ENCODE peak calls at places on chromosome 18, in eight cellular contexts. M, I, E, K, B, Z, H and X are unnamed samples. For H3K36me3, the result is how much of the 10 kb centered on the place peaks cover.

GRCh38 chr18:36284671-36285295 is 12.7 kb upstream of the FHOD3 start:
- DNase-seq in K (peak), E (no peak), B (peak), I (peak), H (no peak), Z (peak), M (no peak), X (no peak)

GRCh38 chr18:27057459-27058302 is 127.4 kb downstream of the CHST9 start:
- DNase-seq in K (no peak), E (no peak), I (peak), M (no peak), H (no peak), B (no peak), Z (no peak), X (no peak)

GRCh38 chr18:10440874-10441273 is 13.6 kb upstream of the APCDD1 start:
- DNase-seq in M (no peak), Z (no peak), B (no peak), H (no peak), I (no peak), K (no peak), E (no peak), X (no peak)

GRCh38 chr18:12394428-12394827 is 13.3 kb upstream of the PRELID3A start:
- DNase-seq in Z (no peak), K (peak), I (no peak), H (peak), E (no peak), M (peak), B (peak), X (peak)

GRCh38 chr18:69998523-69998987 is 50.9 kb upstream of the CD226 start:
- DNase-seq in Z (no peak), B (no peak), K (no peak), E (no peak), H (no peak), I (no peak), M (no peak), X (no peak)

GRCh38 chr18:48862116-48862515 is 88.6 kb downstream of the SMAD7 start:
- DNase-seq in B (no peak), Z (no peak), I (no peak), H (no peak), M (peak), K (no peak), E (no peak), X (no peak)

GRCh38 chr18:3162181-3162580 is 57.6 kb downstream of the MYOM1 start:
- DNase-seq in Z (no peak), H (no peak), M (no peak), B (peak), I (no peak), K (no peak), E (peak), X (no peak)

GRCh38 chr18:12307871-12308385 is at the start of gene TUBB6:
- DNase-seq in Z (no peak), M (peak), K (peak), I (no peak), H (peak), B (peak), E (peak), X (peak)

GRCh38 chr18:25058520-25058919 is 293.4 kb downstream of the ZNF521 start:
- DNase-seq in B (no peak), H (no peak), K (no peak), I (no peak), M (no peak), E (no peak), Z (no peak), X (no peak)

GRCh38 chr18:2482711-2483475 is 88.4 kb downstream of the METTL4 start:
- DNase-seq in Z (no peak), M (no peak), I (no peak), B (no peak), K (no peak), H (no peak), E (no peak), X (no peak)

GRCh38 chr18:32049393-32050161 is 31.0 kb downstream of the RNF125 start:
- DNase-seq in K (no peak), I (no peak), B (peak), Z (no peak), M (peak), E (peak), H (no peak), X (no peak)

GRCh38 chr18:48292787-48293409 is 116.3 kb downstream of the ZBTB7C start:
- DNase-seq in E (no peak), H (peak), B (no peak), M (no peak), I (no peak), Z (no peak), K (no peak), X (no peak)

GRCh38 chr18:58955738-58956137 is 91.1 kb downstream of the ZNF532 start:
- DNase-seq in M (no peak), H (no peak), Z (no peak), I (no peak), B (no peak), E (no peak), K (no peak), X (no peak)

GRCh38 chr18:31497711-31498449 is at the start of gene DSG2:
- DNase-seq in E (peak), H (peak), Z (no peak), I (peak), K (peak), B (peak), M (peak), X (peak)

GRCh38 chr18:48667276-48668254 is 128.7 kb downstream of the CTIF start:
- DNase-seq in H (no peak), E (no peak), I (no peak), M (no peak), B (no peak), K (peak), Z (no peak), X (no peak)

GRCh38 chr18:26457611-26458350 is 90.6 kb downstream of the KCTD1 start:
- DNase-seq in Z (no peak), M (no peak), B (no peak), E (no peak), K (peak), H (peak), I (no peak), X (peak)

GRCh38 chr18:10560457-10561045 is 34.7 kb downstream of the NAPG start:
- DNase-seq in I (peak), E (peak), M (no peak), K (peak), B (peak), Z (peak), H (peak), X (no peak)

GRCh38 chr18:75407468-75408437 is 19.8 kb downstream of the SMIM21 start:
- DNase-seq in I (no peak), M (no peak), B (no peak), Z (no peak), H (no peak), K (no peak), E (no peak), X (peak)

GRCh38 chr18:57352271-57352701 is at the start of gene ST8SIA3:
- DNase-seq in M (no peak), I (no peak), K (no peak), B (no peak), E (no peak), Z (no peak), H (no peak), X (no peak)

GRCh38 chr18:24860978-24861680 is 400.7 kb downstream of the HRH4 start:
- DNase-seq in B (no peak), Z (no peak), E (no peak), H (no peak), I (no peak), K (no peak), M (no peak), X (no peak)

GRCh38 chr18:24536834-24537233 is 76.4 kb downstream of the HRH4 start:
- DNase-seq in K (no peak), Z (no peak), I (no peak), B (no peak), M (no peak), E (no peak), H (no peak), X (no peak)

GRCh38 chr18:47115205-47115604 is 35.1 kb downstream of the HDHD2 start:
- DNase-seq in M (no peak), Z (no peak), I (no peak), E (no peak), B (no peak), H (no peak), K (no peak), X (no peak)

GRCh38 chr18:77114564-77115391 is 17.8 kb downstream of the MBP start:
- DNase-seq in K (no peak), H (peak), M (peak), B (peak), E (peak), I (peak), Z (no peak), X (peak)

GRCh38 chr18:58303363-58303762 is 259.3 kb downstream of the NEDD4L start:
- DNase-seq in M (no peak), I (no peak), Z (no peak), H (no peak), E (no peak), K (no peak), B (no peak), X (no peak)

GRCh38 chr18:55014095-55014494 is 54.8 kb upstream of the CCDC68 start:
- DNase-seq in E (no peak), K (no peak), B (no peak), M (no peak), I (no peak), Z (no peak), H (no peak), X (no peak)

GRCh38 chr18:34764451-34764850 is 54.4 kb downstream of the DTNA start:
- DNase-seq in I (no peak), Z (no peak), K (no peak), M (no peak), E (no peak), B (no peak), H (no peak), X (no peak)

GRCh38 chr18:58290059-58290747 is 246.2 kb downstream of the NEDD4L start:
- DNase-seq in K (no peak), B (no peak), Z (no peak), H (no peak), I (no peak), E (no peak), M (no peak), X (no peak)

GRCh38 chr18:13470555-13471494 is 252.3 kb downstream of the LDLRAD4 start:
- DNase-seq in B (peak), I (no peak), Z (no peak), K (no peak), M (peak), H (no peak), E (no peak), X (no peak)

GRCh38 chr18:50819027-50819726 is 639 bp downstream of the MRO start:
- DNase-seq in B (peak), K (peak), I (peak), M (peak), E (peak), Z (no peak), H (peak), X (peak)

GRCh38 chr18:6219116-6219717 is 195.5 kb downstream of the L3MBTL4 start:
- DNase-seq in K (peak), M (no peak), B (no peak), E (no peak), I (no peak), Z (peak), H (peak), X (no peak)

GRCh38 chr18:54130177-54130576 is 94.3 kb downstream of the MBD2 start:
- DNase-seq in I (no peak), Z (no peak), K (no peak), E (no peak), H (no peak), B (no peak), M (no peak), X (no peak)

GRCh38 chr18:13530215-13530878 is 196.0 kb downstream of the FAM210A start:
- DNase-seq in K (no peak), E (no peak), B (no peak), H (no peak), I (no peak), Z (no peak), M (no peak), X (no peak)

GRCh38 chr18:9796933-9797549 is 88.7 kb upstream of the TXNDC2 start:
- DNase-seq in Z (no peak), K (no peak), B (no peak), I (no peak), E (no peak), M (no peak), H (no peak), X (no peak)

GRCh38 chr18:35705988-35706387 is 124.4 kb downstream of the GALNT1 start:
- DNase-seq in H (no peak), K (no peak), I (no peak), M (no peak), B (no peak), E (no peak), Z (no peak), X (no peak)

GRCh38 chr18:23504720-23505119 is 1.4 kb downstream of the RMC1 start:
- DNase-seq in I (no peak), M (no peak), E (no peak), Z (no peak), B (no peak), H (no peak), K (no peak), X (no peak)

GRCh38 chr18:10216809-10217208 is 237.6 kb upstream of the APCDD1 start:
- DNase-seq in H (no peak), K (no peak), E (no peak), I (no peak), B (no peak), M (no peak), Z (no peak), X (no peak)

GRCh38 chr18:3508576-3509559 is 58.9 kb downstream of the TGIF1 start:
- DNase-seq in M (no peak), Z (no peak), K (no peak), H (no peak), B (no peak), I (no peak), E (peak), X (peak)

GRCh38 chr18:65409266-65409665 is 341.5 kb upstream of the CDH7 start:
- DNase-seq in I (no peak), E (no peak), H (no peak), K (no peak), Z (no peak), M (no peak), B (no peak), X (no peak)

GRCh38 chr18:38032516-38032915 is 466.9 kb upstream of the CELF4 start:
- DNase-seq in Z (no peak), M (no peak), H (no peak), B (no peak), K (no peak), I (no peak), E (no peak), X (no peak)

GRCh38 chr18:38038242-38038641 is 472.6 kb upstream of the CELF4 start:
- DNase-seq in K (no peak), E (no peak), Z (no peak), I (no peak), B (no peak), H (no peak), M (no peak), X (no peak)

GRCh38 chr18:38028941-38029340 is 463.3 kb upstream of the CELF4 start:
- DNase-seq in K (no peak), M (no peak), H (no peak), B (no peak), E (no peak), I (no peak), Z (no peak), X (no peak)

GRCh38 chr18:38033282-38033681 is 467.7 kb upstream of the CELF4 start:
- DNase-seq in B (no peak), E (no peak), I (no peak), Z (no peak), K (no peak), H (no peak), M (no peak), X (no peak)
- TF ChIP-seq POLR2AphosphoS5 in B (no peak), E (no peak), I (no peak), Z (no peak), K (no peak), H (no peak), M (no peak), X (no peak)

GRCh38 chr18:685438-685837 is 27.0 kb downstream of the ENOSF1 start:
- DNase-seq in B (no peak), E (no peak), K (peak), H (no peak), I (no peak), M (no peak), Z (no peak), X (no peak)
- H3K36me3 ChIP-seq in B (under half), E (half or more), K (half or more), H (under half), I (under half), M (under half), Z (under half), X (under half)

GRCh38 chr18:43846302-43846701 is 569.0 kb upstream of the SYT4 start:
- DNase-seq in Z (no peak), B (no peak), K (no peak), E (no peak), H (no peak), I (no peak), M (no peak), X (no peak)

DNA sequence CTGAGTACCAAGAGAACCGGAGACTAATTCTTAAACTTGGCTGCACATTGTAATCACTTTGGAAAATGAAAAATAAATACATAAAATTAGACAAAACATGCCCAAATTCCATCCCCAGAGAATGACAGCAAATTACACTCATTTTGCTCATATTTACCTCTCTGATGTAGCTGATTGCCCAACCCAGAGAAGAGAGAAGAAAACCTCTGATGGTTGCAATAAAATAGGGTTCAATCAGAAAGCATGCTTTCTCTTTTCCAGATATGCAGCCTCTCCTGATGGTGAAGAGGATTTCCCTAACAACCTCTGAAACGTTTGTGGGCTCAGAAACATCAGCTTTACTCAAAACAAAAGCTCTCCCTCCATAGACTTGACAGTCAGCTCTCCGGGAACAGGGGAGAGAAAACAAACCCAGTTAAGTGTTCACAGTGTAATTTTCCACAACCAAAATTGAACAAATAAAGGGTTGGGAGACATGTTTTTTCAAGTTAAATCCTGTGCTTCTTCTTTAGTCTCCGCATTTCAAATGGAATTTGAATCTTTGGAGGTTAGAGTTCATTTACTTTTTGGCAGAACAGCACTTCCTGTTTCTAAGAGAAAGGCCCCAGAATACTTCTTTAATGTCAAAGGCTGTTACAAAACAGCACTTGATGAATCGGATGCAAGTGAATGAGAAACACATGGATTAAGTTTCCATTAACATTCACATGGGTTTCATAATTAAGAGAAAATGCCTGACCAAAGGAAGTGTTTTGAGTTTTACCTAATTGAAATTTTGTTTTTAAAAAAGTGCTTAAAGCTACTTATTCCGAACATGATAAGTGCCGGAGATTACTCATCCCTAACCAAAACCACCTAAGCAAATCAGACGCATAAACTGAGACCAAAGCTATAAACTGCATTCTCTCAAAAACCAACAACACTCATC is 570.1 kb upstream of the SYT4 start:
- DNase-seq in Z (no peak), M (no peak), B (no peak), E (no peak), K (no peak), H (no peak), I (no peak), X (no peak)
- TF ChIP-seq POLR2AphosphoS5 in Z (no peak), M (no peak), B (no peak), E (no peak), K (no peak), H (no peak), I (no peak), X (no peak)

GRCh38 chr18:8721094-8721669 is 15.8 kb downstream of the MTCL1 start:
- DNase-seq in Z (no peak), E (no peak), K (no peak), M (no peak), H (no peak), B (no peak), I (no peak), X (no peak)

GRCh38 chr18:8719192-8719591 is 13.8 kb downstream of the MTCL1 start:
- DNase-seq in Z (no peak), I (no peak), M (no peak), K (no peak), B (no peak), H (no peak), E (no peak), X (no peak)

GRCh38 chr18:8722946-8723477 is 17.7 kb downstream of the MTCL1 start:
- DNase-seq in B (no peak), M (no peak), E (no peak), I (no peak), K (no peak), Z (no peak), H (no peak), X (no peak)

GRCh38 chr18:8720141-8720540 is 14.8 kb downstream of the MTCL1 start:
- DNase-seq in H (no peak), Z (no peak), M (no peak), E (no peak), K (no peak), B (no peak), I (no peak), X (no peak)

DNA sequence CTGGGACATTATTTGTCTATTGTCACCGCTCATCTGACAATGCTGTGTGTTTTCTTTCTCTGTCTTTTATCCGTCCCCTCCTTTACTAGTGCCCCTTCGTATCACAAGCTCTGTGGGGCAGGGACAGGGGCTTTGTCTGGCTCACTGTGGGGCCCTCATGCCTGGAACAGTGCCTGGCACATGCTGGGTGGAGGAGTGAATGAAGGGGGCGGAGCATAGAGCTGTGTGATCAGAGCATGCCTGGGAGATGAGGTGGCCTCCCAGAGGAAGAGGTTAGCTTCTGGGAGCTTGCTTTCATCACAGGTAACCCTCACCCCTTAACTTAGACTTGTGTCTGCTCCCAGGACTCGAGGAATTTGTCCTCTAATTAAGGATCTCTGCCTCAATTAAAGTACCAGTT is 16.4 kb downstream of the MTCL1 start:
- DNase-seq in I (no peak), Z (no peak), B (no peak), E (no peak), M (no peak), K (no peak), H (no peak), X (no peak)
- H3K36me3 ChIP-seq in I (under half), Z (under half), B (under half), E (under half), M (under half), K (under half), H (under half), X (under half)

GRCh38 chr18:63284173-63284765 is 35.3 kb downstream of the BCL2 start:
- DNase-seq in I (no peak), B (no peak), Z (no peak), H (peak), K (no peak), M (no peak), E (no peak), X (no peak)
- TF ChIP-seq POLR2AphosphoS5 in I (no peak), B (no peak), Z (no peak), H (no peak), K (no peak), M (no peak), E (no peak), X (no peak)

DNA sequence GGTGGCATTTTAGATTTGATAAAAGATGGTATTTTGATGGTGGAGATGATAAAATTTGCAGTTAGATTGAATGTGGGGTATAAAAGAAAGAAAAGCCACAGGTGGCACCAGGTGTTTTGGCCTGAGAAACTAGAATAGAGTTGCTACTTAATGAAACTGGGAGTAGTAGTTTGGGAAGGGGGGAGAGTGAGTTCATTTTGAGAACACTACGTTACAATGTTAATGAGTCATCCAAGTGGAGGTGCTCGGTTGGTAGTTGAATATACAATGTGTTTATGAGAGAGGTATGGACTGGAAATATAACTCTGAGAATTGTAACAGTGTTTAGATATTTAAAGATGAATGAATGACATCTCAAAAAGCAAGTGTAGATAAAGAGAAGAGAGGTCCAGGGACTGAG is 26.4 kb downstream of the EPG5 start:
- DNase-seq in B (no peak), K (no peak), Z (no peak), I (no peak), M (no peak), H (no peak), E (no peak), X (no peak)
- H3K36me3 ChIP-seq in B (under half), K (half or more), Z (under half), I (under half), M (half or more), H (under half), E (half or more), X (under half)